ENCODE peak calls at places on chromosomes 5 and 9, in eight cellular contexts. B is IMR-90, N is thoracic aorta, A is Calu3, Z is lung, Y is right lobe of liver, T is kidney, L is GM23338. X is an unnamed sample.

GRCh38 chr9:99749641-99750040 is 72.0 kb upstream of the NR4A3 start:
- DNase-seq in A (no peak), Y (no peak), N (no peak), T (no peak), L (no peak), B (no peak), Z (no peak), X (no peak)

GRCh38 chr5:58240286-58240685 is 219.6 kb downstream of the PLK2 start:
- DNase-seq in L (no peak), A (no peak), Z (no peak), B (peak; percentile 87), T (no peak), Y (no peak), N (no peak), X (no peak)

GRCh38 chr5:135965504-135965903 is 10.7 kb upstream of the LECT2 start:
- DNase-seq in L (no peak), Z (no peak), T (no peak), N (no peak), B (no peak), Y (no peak), A (no peak), X (no peak)

GRCh38 chr9:129751841-129752801 is 721 bp downstream of the PTGES start:
- DNase-seq in A (peak; percentile 47), B (no peak), T (peak; percentile 85), Y (peak; percentile 64), L (no peak), N (no peak), Z (peak; percentile 40), X (no peak)

GRCh38 chr9:10268500-10269485 is 344.0 kb downstream of the PTPRD start:
- DNase-seq in Z (no peak), Y (peak; percentile 38), L (peak; percentile 73), N (no peak), A (peak; percentile 28), T (no peak), B (peak; percentile 12), X (no peak)

GRCh38 chr5:147554285-147554817 is 44.5 kb upstream of the DPYSL3 start:
- DNase-seq in T (no peak), Y (no peak), L (no peak), Z (no peak), N (no peak), B (peak; percentile 77), A (no peak), X (no peak)

GRCh38 chr5:32600057-32600622 is 14.8 kb downstream of the SUB1 start:
- DNase-seq in B (peak; percentile 86), Z (no peak), L (no peak), A (no peak), Y (no peak), N (no peak), T (no peak), X (no peak)

GRCh38 chr9:83060557-83060956 is 2.4 kb downstream of the RASEF start:
- DNase-seq in B (no peak), A (peak; percentile 44), L (no peak), T (no peak), Z (peak; percentile 41), N (no peak), Y (no peak), X (no peak)

GRCh38 chr9:19748278-19749126 is 40.3 kb downstream of the SLC24A2 start:
- DNase-seq in Y (no peak), L (no peak), Z (no peak), T (no peak), N (no peak), B (no peak), A (no peak), X (no peak)

GRCh38 chr9:78989031-78989658 is 582.6 kb upstream of the TLE4 start:
- DNase-seq in N (no peak), Y (no peak), L (no peak), A (no peak), B (peak; percentile 22), Z (no peak), T (no peak), X (no peak)

GRCh38 chr5:145976431-145977155 is 40.2 kb downstream of the SH3RF2 start:
- DNase-seq in T (no peak), L (no peak), Z (peak; percentile 32), B (peak; percentile 40), Y (no peak), N (no peak), A (peak; percentile 48), X (no peak)

GRCh38 chr9:89683626-89684025 is 78.8 kb downstream of the GADD45G start:
- DNase-seq in B (no peak), Y (no peak), L (no peak), A (no peak), N (no peak), Z (no peak), T (no peak), X (no peak)

GRCh38 chr9:89686134-89686533 is 81.3 kb downstream of the GADD45G start:
- DNase-seq in A (no peak), L (no peak), B (no peak), Z (no peak), Y (peak; percentile 81), T (no peak), N (no peak), X (no peak)

GRCh38 chr9:89684218-89684617 is 79.4 kb downstream of the GADD45G start:
- DNase-seq in T (no peak), Y (no peak), A (no peak), B (no peak), L (no peak), Z (no peak), N (no peak), X (no peak)

GRCh38 chr9:89685698-89686097 is 80.9 kb downstream of the GADD45G start:
- DNase-seq in Z (no peak), A (no peak), T (no peak), L (no peak), Y (peak; percentile 86), B (no peak), N (no peak), X (no peak)

DNA sequence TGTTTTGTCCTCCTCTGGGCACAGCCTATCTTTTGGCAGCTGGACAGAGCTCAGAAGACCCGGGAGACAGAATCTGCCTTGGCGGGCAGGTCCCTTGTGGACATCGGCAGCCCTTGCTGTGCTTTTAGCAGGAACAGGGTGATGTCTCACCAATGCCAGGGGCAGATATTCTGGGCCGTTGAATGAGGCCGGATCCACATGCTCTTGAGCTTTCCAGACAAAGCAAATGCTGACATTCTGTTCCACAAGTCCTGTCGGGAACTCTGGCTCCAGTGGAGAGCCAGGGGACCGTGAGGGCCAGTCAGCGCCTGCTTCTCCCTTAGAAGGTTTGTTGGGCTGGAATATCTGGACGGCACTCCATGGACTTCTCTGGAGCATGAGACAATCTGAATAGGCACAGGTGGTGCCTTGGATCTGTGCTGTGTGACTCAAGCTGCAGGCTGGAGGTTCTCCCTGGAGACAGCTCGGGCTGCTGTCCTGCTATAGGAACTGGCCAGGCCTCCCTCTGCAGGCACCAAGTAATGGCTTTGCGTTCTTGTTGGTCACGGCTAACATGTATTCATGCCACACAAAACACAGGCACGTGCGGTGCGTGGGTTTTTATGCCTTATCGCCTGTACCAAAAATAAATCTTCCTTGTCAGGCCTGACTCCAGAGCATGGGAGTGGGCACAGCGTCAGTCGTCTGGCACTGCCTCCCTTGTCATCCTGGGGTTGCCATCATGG is 80.3 kb downstream of the GADD45G start:
- DNase-seq in B (no peak), Y (no peak), A (no peak), L (no peak), T (no peak), Z (no peak), N (peak; percentile 45), X (no peak)
- TF ChIP-seq CTCF in B (no peak), Y (no peak), A (no peak), L (no peak), T (no peak), Z (no peak), N (peak; percentile 27), X (no peak)

DNA sequence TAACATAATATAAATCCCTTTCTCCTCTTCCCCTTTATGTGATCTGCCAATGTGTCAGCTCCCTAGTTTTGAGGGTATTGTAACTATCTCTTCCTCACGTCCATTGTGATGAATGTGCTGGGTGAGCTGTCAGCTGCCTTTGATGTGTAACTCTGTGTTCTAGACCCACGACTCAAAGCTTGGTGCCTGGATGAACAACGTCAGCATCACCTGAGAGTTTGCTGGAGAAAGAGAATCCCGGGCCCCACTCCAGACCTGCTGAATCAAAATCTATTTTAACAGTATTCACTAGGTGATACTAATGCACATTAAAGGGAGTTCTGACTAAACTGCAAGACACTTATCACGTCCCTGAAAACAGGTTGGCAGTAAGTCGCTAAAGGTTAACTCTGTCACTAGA is 423.9 kb upstream of the SLC30A5 start:
- DNase-seq in Z (no peak), T (no peak), A (no peak), Y (no peak), B (no peak), L (no peak), N (no peak), X (no peak)
- TF ChIP-seq CTCF in Z (no peak), T (no peak), A (no peak), Y (no peak), B (no peak), L (no peak), N (no peak), X (no peak)

GRCh38 chr5:172670444-172670843 is 29.4 kb downstream of the NEURL1B start:
- DNase-seq in T (no peak), B (no peak), Y (no peak), L (no peak), N (no peak), Z (no peak), A (no peak), X (no peak)

GRCh38 chr5:172671091-172671490 is 30.0 kb downstream of the NEURL1B start:
- DNase-seq in Y (no peak), Z (no peak), T (no peak), N (no peak), A (no peak), L (no peak), B (no peak), X (no peak)

GRCh38 chr5:172667786-172668735 is 27.0 kb downstream of the NEURL1B start:
- DNase-seq in Y (no peak), B (no peak), N (no peak), Z (no peak), L (no peak), A (no peak), T (no peak), X (no peak)

GRCh38 chr5:172672696-172673095 is 31.6 kb downstream of the NEURL1B start:
- DNase-seq in L (no peak), Y (no peak), B (peak; percentile 13), T (no peak), Z (no peak), N (no peak), A (no peak), X (no peak)

DNA sequence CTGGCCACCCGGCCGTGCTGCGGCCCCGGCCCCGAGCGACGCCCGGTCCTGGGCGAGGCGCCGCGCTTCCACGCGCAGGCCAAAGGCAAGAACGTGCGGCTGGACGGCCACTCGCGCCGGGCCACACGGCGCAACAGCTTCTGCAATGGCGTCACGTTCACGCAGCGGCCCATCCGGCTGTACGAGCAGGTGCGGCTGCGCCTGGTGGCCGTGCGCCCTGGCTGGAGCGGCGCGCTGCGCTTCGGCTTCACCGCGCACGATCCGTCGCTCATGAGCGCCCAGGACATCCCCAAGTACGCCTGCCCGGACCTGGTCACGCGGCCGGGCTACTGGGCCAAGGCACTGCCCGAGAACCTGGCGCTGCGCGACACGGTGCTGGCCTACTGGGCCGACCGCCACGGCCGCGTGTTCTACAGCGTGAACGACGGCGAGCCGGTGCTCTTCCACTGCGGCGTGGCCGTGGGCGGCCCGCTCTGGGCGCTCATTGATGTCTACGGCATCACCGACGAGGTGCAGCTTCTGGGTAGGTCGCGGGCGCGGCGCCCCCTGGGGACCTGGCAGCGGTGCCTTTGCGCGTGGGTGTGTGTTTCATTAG is 28.8 kb downstream of the NEURL1B start:
- DNase-seq in Z (no peak), N (no peak), L (peak; percentile 32), B (no peak), A (no peak), Y (no peak), T (no peak), X (no peak)
- TF ChIP-seq CTCF in Z (no peak), N (no peak), L (peak; percentile 47), B (no peak), A (no peak), Y (no peak), T (no peak), X (no peak)

GRCh38 chr9:105257767-105258166 is 13.3 kb downstream of the SLC44A1 start:
- DNase-seq in Z (no peak), N (no peak), Y (no peak), T (no peak), L (no peak), B (no peak), A (no peak), X (no peak)
- TF ChIP-seq CTCF in Z (no peak), N (no peak), Y (no peak), T (no peak), L (no peak), B (no peak), A (no peak), X (no peak)

X was measured in omental fat pad.